ENCODE peak calls at places on chromosomes 16 and 17, in seven cellular contexts. R, A, Y, D, N, Q and B are unnamed samples.

GRCh38 chr17:78133179-78133951 is 2.8 kb downstream of the TMC8 start:
- DNase-seq in R (no peak), A (no peak), Y (peak), D (no peak), N (no peak), Q (no peak), B (no peak)

GRCh38 chr17:71970312-71970711 is 150.5 kb upstream of the SOX9 start:
- DNase-seq in R (no peak), A (no peak), Y (no peak), D (no peak), N (peak), Q (no peak), B (no peak)

GRCh38 chr17:60173304-60173807 is 23.6 kb downstream of the CA4 start:
- DNase-seq in R (no peak), A (no peak), Y (no peak), D (no peak), N (no peak), Q (no peak), B (no peak)

GRCh38 chr16:19698480-19699465 is 19.3 kb downstream of the KNOP1 start:
- DNase-seq in R (no peak), A (no peak), Y (no peak), D (no peak), N (no peak), Q (no peak), B (peak)

GRCh38 chr17:70677783-70678647 is 508.7 kb downstream of the KCNJ2 start:
- DNase-seq in R (no peak), A (no peak), Y (no peak), D (no peak), N (no peak), Q (no peak), B (no peak)

GRCh38 chr17:58084317-58084981 is 1.2 kb downstream of the DYNLL2 start:
- DNase-seq in R (peak), A (peak), Y (no peak), D (peak), N (peak), Q (peak), B (no peak)

GRCh38 chr16:89861648-89862047 is 11.7 kb upstream of the TCF25 start:
- DNase-seq in R (no peak), A (no peak), Y (no peak), D (no peak), N (no peak), Q (no peak), B (no peak)

GRCh38 chr17:5138616-5139453 is 23.0 kb downstream of the USP6 start:
- DNase-seq in R (no peak), A (no peak), Y (peak), D (no peak), N (no peak), Q (no peak), B (no peak)

GRCh38 chr16:88782454-88783390 is 2.3 kb downstream of the PIEZO1 start:
- DNase-seq in R (no peak), A (peak), Y (no peak), D (no peak), N (no peak), Q (peak), B (no peak)

GRCh38 chr17:79272666-79273219 is 198.1 kb downstream of the ENGASE start:
- DNase-seq in R (no peak), A (no peak), Y (no peak), D (no peak), N (peak), Q (no peak), B (no peak)

GRCh38 chr16:15491430-15491829 is 57.0 kb downstream of the BMERB1 start:
- DNase-seq in R (no peak), A (no peak), Y (no peak), D (no peak), N (no peak), Q (no peak), B (no peak)

GRCh38 chr17:10114931-10115535 is 83.4 kb downstream of the GAS7 start:
- DNase-seq in R (peak), A (peak), Y (peak), D (no peak), N (peak), Q (no peak), B (peak)

GRCh38 chr17:28216528-28216927 is 102.5 kb upstream of the TMEM97 start:
- DNase-seq in R (no peak), A (no peak), Y (no peak), D (no peak), N (peak), Q (no peak), B (no peak)

GRCh38 chr17:50681260-50682200 is 26.2 kb downstream of the ANKRD40 start:
- DNase-seq in R (no peak), A (no peak), Y (no peak), D (no peak), N (peak), Q (peak), B (peak)

GRCh38 chr16:27769561-27770222 is 219.7 kb downstream of the KATNIP start:
- DNase-seq in R (no peak), A (no peak), Y (no peak), D (no peak), N (no peak), Q (no peak), B (no peak)

GRCh38 chr16:87392823-87393679 is 915 bp downstream of the MAP1LC3B start:
- DNase-seq in R (peak), A (peak), Y (peak), D (peak), N (peak), Q (peak), B (no peak)

GRCh38 chr17:63834431-63835166 is 7.1 kb upstream of the FTSJ3 start:
- DNase-seq in R (peak), A (no peak), Y (no peak), D (peak), N (peak), Q (peak), B (no peak)

GRCh38 chr17:30234954-30235353 is 543 bp downstream of the SLC6A4 start:
- DNase-seq in R (no peak), A (no peak), Y (no peak), D (no peak), N (no peak), Q (no peak), B (no peak)

GRCh38 chr16:8516471-8516870 is 73.8 kb downstream of the TMEM114 start:
- DNase-seq in R (no peak), A (no peak), Y (no peak), D (no peak), N (no peak), Q (no peak), B (no peak)

GRCh38 chr17:70767102-70767701 is 597.9 kb downstream of the KCNJ2 start:
- DNase-seq in R (no peak), A (no peak), Y (no peak), D (no peak), N (peak), Q (peak), B (no peak)

GRCh38 chr17:34997355-34997862 is 17.1 kb downstream of the LIG3 start:
- DNase-seq in R (peak), A (peak), Y (no peak), D (no peak), N (no peak), Q (no peak), B (peak)

GRCh38 chr16:2428051-2428786 is 1.0 kb upstream of the CCNF start:
- DNase-seq in R (peak), A (peak), Y (no peak), D (peak), N (peak), Q (peak), B (peak)

GRCh38 chr17:1635675-1636465 is 7.2 kb upstream of the SLC43A2 start:
- DNase-seq in R (no peak), A (no peak), Y (no peak), D (no peak), N (no peak), Q (no peak), B (no peak)

GRCh38 chr17:40605301-40605700 is 40.0 kb upstream of the CCR7 start:
- DNase-seq in R (no peak), A (no peak), Y (no peak), D (no peak), N (no peak), Q (no peak), B (no peak)

GRCh38 chr17:44847581-44847980 is at the start of gene HIGD1B:
- DNase-seq in R (no peak), A (no peak), Y (no peak), D (no peak), N (no peak), Q (no peak), B (no peak)

GRCh38 chr17:30920282-30920681 is 1.5 kb upstream of the ADAP2 start:
- DNase-seq in R (no peak), A (no peak), Y (no peak), D (no peak), N (peak), Q (no peak), B (no peak)

GRCh38 chr16:87579691-87580090 is 22.6 kb upstream of the JPH3 start:
- DNase-seq in R (no peak), A (no peak), Y (no peak), D (no peak), N (no peak), Q (no peak), B (no peak)

GRCh38 chr17:30074726-30075125 is 41.9 kb upstream of the NSRP1 start:
- DNase-seq in R (no peak), A (no peak), Y (no peak), D (no peak), N (no peak), Q (no peak), B (no peak)

GRCh38 chr16:85555549-85556455 is 57.3 kb upstream of the GSE1 start:
- DNase-seq in R (peak), A (peak), Y (peak), D (peak), N (peak), Q (no peak), B (peak)

GRCh38 chr16:89355036-89355435 is 135.3 kb downstream of the ANKRD11 start:
- DNase-seq in R (no peak), A (no peak), Y (peak), D (no peak), N (no peak), Q (no peak), B (no peak)

GRCh38 chr16:25978227-25978626 is 286.5 kb downstream of the HS3ST4 start:
- DNase-seq in R (peak), A (no peak), Y (no peak), D (no peak), N (no peak), Q (no peak), B (no peak)

GRCh38 chr17:3026125-3026855 is 37.1 kb downstream of the OR1D5 start:
- DNase-seq in R (no peak), A (peak), Y (no peak), D (no peak), N (no peak), Q (no peak), B (no peak)

GRCh38 chr17:28335959-28336871 is 654 bp downstream of the TNFAIP1 start:
- DNase-seq in R (peak), A (peak), Y (no peak), D (peak), N (peak), Q (peak), B (peak)

GRCh38 chr17:13550291-13550690 is 51.4 kb downstream of the HS3ST3A1 start:
- DNase-seq in R (no peak), A (no peak), Y (no peak), D (no peak), N (no peak), Q (no peak), B (no peak)

GRCh38 chr17:332558-333322 is 19.9 kb downstream of the RPH3AL start:
- DNase-seq in R (no peak), A (peak), Y (peak), D (no peak), N (no peak), Q (no peak), B (no peak)

GRCh38 chr16:58500329-58501241 is 642 bp downstream of the NDRG4 start:
- DNase-seq in R (no peak), A (peak), Y (peak), D (peak), N (no peak), Q (no peak), B (no peak)

GRCh38 chr16:67396159-67396774 is 3.0 kb upstream of the TPPP3 start:
- DNase-seq in R (peak), A (peak), Y (peak), D (peak), N (peak), Q (peak), B (peak)

GRCh38 chr16:67397812-67398545 is 4.7 kb upstream of the TPPP3 start:
- DNase-seq in R (no peak), A (no peak), Y (peak), D (no peak), N (no peak), Q (no peak), B (no peak)

GRCh38 chr16:67398546-67399217 is 5.4 kb upstream of the TPPP3 start:
- DNase-seq in R (no peak), A (peak), Y (peak), D (no peak), N (no peak), Q (no peak), B (no peak)

GRCh38 chr16:67396775-67397450 is 3.6 kb upstream of the TPPP3 start:
- DNase-seq in R (no peak), A (no peak), Y (no peak), D (no peak), N (no peak), Q (no peak), B (no peak)

GRCh38 chr16:67397451-67397801 is 4.1 kb upstream of the TPPP3 start:
- DNase-seq in R (no peak), A (peak), Y (peak), D (no peak), N (no peak), Q (no peak), B (no peak)
- H3K27ac ChIP-seq in R (peak), A (no peak), Y (peak), D (no peak), N (no peak), Q (no peak), B (peak)

GRCh38 chr16:74466872-74467271 is 45.6 kb upstream of the CLEC18B start:
- DNase-seq in R (no peak), A (no peak), Y (no peak), D (no peak), N (no peak), Q (no peak), B (no peak)
- TF ChIP-seq POLR2A in R (no peak), A (no peak), Y (no peak), D (no peak), N (no peak), Q (no peak), B (no peak)

GRCh38 chr17:7242717-7243576 is 698 bp upstream of the GABARAP start:
- DNase-seq in R (peak), A (peak), Y (peak), D (peak), N (peak), Q (peak), B (peak)
- TF ChIP-seq EP300 in R (peak), A (peak), Y (no peak), D (no peak), N (peak), Q (peak), B (peak)

GRCh38 chr16:53817812-53818211 is 113.9 kb downstream of the FTO start:
- DNase-seq in R (no peak), A (no peak), Y (no peak), D (no peak), N (no peak), Q (no peak), B (no peak)
- H3K27ac ChIP-seq in R (no peak), A (no peak), Y (no peak), D (no peak), N (peak), Q (no peak), B (no peak)

GRCh38 chr16:17503331-17503730 is 32.6 kb upstream of the XYLT1 start:
- DNase-seq in R (no peak), A (no peak), Y (no peak), D (no peak), N (no peak), Q (no peak), B (no peak)

GRCh38 chr16:17497648-17498047 is 26.9 kb upstream of the XYLT1 start:
- DNase-seq in R (no peak), A (no peak), Y (no peak), D (no peak), N (no peak), Q (no peak), B (no peak)

GRCh38 chr16:17501321-17501720 is 30.6 kb upstream of the XYLT1 start:
- DNase-seq in R (no peak), A (no peak), Y (no peak), D (no peak), N (no peak), Q (no peak), B (no peak)

GRCh38 chr16:17504050-17504449 is 33.3 kb upstream of the XYLT1 start:
- DNase-seq in R (no peak), A (no peak), Y (no peak), D (no peak), N (no peak), Q (no peak), B (no peak)

DNA sequence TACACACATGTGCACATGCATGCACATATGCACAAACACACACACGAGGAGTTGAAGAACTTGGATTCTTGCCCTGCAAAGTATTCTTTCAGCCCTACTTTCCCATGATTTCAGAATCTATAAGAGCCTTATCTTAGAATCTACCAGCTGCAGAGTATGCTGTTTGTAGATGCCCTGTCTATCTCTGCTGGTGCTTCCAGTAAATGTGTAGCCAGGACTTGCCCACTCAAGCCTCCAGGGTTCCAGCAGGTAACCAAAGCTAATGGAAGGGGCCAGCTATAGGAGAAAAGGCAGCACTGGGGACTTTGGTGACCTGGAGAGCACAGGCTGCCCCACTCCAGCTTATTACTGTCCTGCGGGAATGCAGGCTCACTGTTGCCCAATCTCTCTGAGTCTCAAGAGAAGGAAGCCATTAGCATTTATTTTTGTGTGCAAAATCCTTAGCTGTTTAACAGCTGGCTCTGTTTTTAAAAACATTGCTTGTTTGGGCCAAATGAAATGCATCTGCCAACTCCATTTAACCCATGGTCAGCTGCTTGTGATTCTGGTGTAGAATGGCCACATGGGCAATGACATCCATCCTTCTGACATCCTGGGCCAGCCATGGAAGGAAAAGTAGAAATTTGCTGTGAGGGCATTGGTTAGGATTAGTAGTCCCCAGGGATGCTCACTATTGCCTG is 28.6 kb upstream of the XYLT1 start:
- DNase-seq in R (no peak), A (no peak), Y (no peak), D (no peak), N (no peak), Q (no peak), B (no peak)
- TF ChIP-seq POLR2A in R (no peak), A (no peak), Y (no peak), D (no peak), N (no peak), Q (no peak), B (no peak)

GRCh38 chr16:10788665-10789064 is 29.9 kb downstream of the TVP23A start:
- DNase-seq in R (no peak), A (no peak), Y (no peak), D (no peak), N (no peak), Q (peak), B (no peak)

GRCh38 chr16:10787304-10787703 is 31.3 kb downstream of the TVP23A start:
- DNase-seq in R (no peak), A (no peak), Y (no peak), D (no peak), N (no peak), Q (peak), B (no peak)

GRCh38 chr16:10791048-10791447 is 27.5 kb downstream of the TVP23A start:
- DNase-seq in R (no peak), A (no peak), Y (no peak), D (no peak), N (no peak), Q (no peak), B (no peak)
- TF ChIP-seq EP300 in R (no peak), A (no peak), Y (no peak), D (no peak), N (no peak), Q (no peak), B (no peak)

DNA sequence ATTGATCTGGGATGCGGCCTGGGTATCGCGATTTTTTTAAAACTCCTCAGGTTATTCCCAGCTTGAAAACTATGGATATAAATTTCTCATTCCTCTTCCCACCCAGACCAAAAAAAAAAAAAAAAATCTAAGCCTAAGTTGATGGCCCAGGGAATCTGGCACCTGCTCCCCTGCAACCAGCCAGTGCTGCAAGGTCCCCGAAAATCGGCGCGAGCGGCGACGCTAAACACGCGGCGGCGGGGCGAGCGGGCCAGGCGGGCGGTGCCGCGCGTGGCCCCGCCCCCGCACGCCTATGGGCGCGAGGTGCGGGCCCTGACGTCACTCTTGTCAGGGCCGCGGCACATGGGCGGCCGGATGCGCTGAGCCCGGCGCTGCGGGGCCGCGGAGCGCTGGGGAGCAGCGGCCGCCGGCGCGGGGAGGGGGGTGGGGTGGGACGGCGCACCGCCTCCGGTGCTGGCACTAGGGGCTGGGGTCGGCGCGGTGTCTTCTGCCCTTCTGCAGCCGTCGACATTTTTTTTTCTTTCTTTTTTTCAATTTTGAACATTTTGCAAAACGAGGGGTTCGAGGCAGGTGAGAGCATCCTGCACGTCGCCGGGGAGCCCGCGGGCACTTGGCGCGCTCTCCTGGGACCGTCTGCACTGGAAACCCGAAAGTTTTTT is at the start of gene HLF:
- DNase-seq in R (peak), A (peak), Y (peak), D (peak), N (peak), Q (peak), B (peak)
- H3K27ac ChIP-seq in R (peak), A (peak), Y (peak), D (no peak), N (peak), Q (no peak), B (peak)